ENCODE peak calls at places on chromosomes 16 and 17, in five cellular contexts. One of them, this sample, is unnamed. For H3K4me1, the result is how much of the 10 kb centered on the place peaks cover.

GRCh38 chr16:27243725-27244362 is 24.7 kb downstream of the NSMCE1 start:
- DNase-seq in sigmoid colon: peak
- DNase-seq in RWPE2: no peak
- DNase-seq in CD4-positive, alpha-beta memory T cell: no peak
- DNase-seq in OCI-LY7: no peak
- DNase-seq in this sample: no peak

GRCh38 chr16:9854665-9855064 is 327.6 kb downstream of the GRIN2A start:
- DNase-seq in sigmoid colon: no peak
- DNase-seq in RWPE2: no peak
- DNase-seq in CD4-positive, alpha-beta memory T cell: no peak
- DNase-seq in OCI-LY7: no peak
- DNase-seq in this sample: no peak

GRCh38 chr16:4064950-4065352 is 51.3 kb downstream of the ADCY9 start:
- DNase-seq in sigmoid colon: peak
- DNase-seq in RWPE2: no peak
- DNase-seq in CD4-positive, alpha-beta memory T cell: peak
- DNase-seq in OCI-LY7: no peak
- DNase-seq in this sample: no peak

GRCh38 chr17:71978435-71978834 is 142.4 kb upstream of the SOX9 start:
- DNase-seq in sigmoid colon: no peak
- DNase-seq in RWPE2: no peak
- DNase-seq in CD4-positive, alpha-beta memory T cell: no peak
- DNase-seq in OCI-LY7: no peak
- DNase-seq in this sample: no peak

GRCh38 chr16:72202014-72202413 is 30.1 kb upstream of the PMFBP1 start:
- DNase-seq in sigmoid colon: no peak
- DNase-seq in RWPE2: no peak
- DNase-seq in CD4-positive, alpha-beta memory T cell: no peak
- DNase-seq in OCI-LY7: no peak
- DNase-seq in this sample: no peak

GRCh38 chr16:79294568-79294967 is 306.0 kb downstream of the MAF start:
- DNase-seq in sigmoid colon: no peak
- DNase-seq in RWPE2: no peak
- DNase-seq in CD4-positive, alpha-beta memory T cell: no peak
- DNase-seq in OCI-LY7: no peak
- DNase-seq in this sample: no peak

GRCh38 chr16:30567160-30567990 is 4.1 kb downstream of the ZNF688 start:
- DNase-seq in sigmoid colon: no peak
- DNase-seq in RWPE2: no peak
- DNase-seq in CD4-positive, alpha-beta memory T cell: peak
- DNase-seq in OCI-LY7: no peak
- DNase-seq in this sample: no peak

GRCh38 chr17:64950871-64951270 is 31.6 kb upstream of the LRRC37A3 start:
- DNase-seq in sigmoid colon: no peak
- DNase-seq in RWPE2: no peak
- DNase-seq in CD4-positive, alpha-beta memory T cell: no peak
- DNase-seq in OCI-LY7: no peak
- DNase-seq in this sample: no peak

GRCh38 chr16:23608194-23608593 is 12.1 kb upstream of the NDUFAB1 start:
- DNase-seq in sigmoid colon: no peak
- DNase-seq in RWPE2: no peak
- DNase-seq in CD4-positive, alpha-beta memory T cell: no peak
- DNase-seq in OCI-LY7: no peak
- DNase-seq in this sample: no peak

GRCh38 chr16:66070140-66070887 is 296.2 kb upstream of the CDH5 start:
- DNase-seq in sigmoid colon: peak
- DNase-seq in RWPE2: no peak
- DNase-seq in CD4-positive, alpha-beta memory T cell: no peak
- DNase-seq in OCI-LY7: no peak
- DNase-seq in this sample: no peak

GRCh38 chr17:14068542-14069250 is 608 bp upstream of the COX10 start:
- DNase-seq in sigmoid colon: no peak
- DNase-seq in RWPE2: no peak
- DNase-seq in CD4-positive, alpha-beta memory T cell: no peak
- DNase-seq in OCI-LY7: peak
- DNase-seq in this sample: no peak

GRCh38 chr16:31561698-31562233 is 34.1 kb downstream of the AHSP start:
- DNase-seq in sigmoid colon: no peak
- DNase-seq in RWPE2: no peak
- DNase-seq in CD4-positive, alpha-beta memory T cell: no peak
- DNase-seq in OCI-LY7: no peak
- DNase-seq in this sample: no peak

GRCh38 chr17:7263071-7263800 is 958 bp upstream of the CLDN7 start:
- DNase-seq in sigmoid colon: no peak
- DNase-seq in RWPE2: no peak
- DNase-seq in CD4-positive, alpha-beta memory T cell: no peak
- DNase-seq in OCI-LY7: no peak
- DNase-seq in this sample: no peak

GRCh38 chr16:13702614-13703013 is 217.3 kb upstream of the ERCC4 start:
- DNase-seq in sigmoid colon: no peak
- DNase-seq in RWPE2: no peak
- DNase-seq in CD4-positive, alpha-beta memory T cell: no peak
- DNase-seq in OCI-LY7: no peak
- DNase-seq in this sample: peak

GRCh38 chr16:50695017-50696000 is 1.9 kb downstream of the NOD2 start:
- DNase-seq in sigmoid colon: no peak
- DNase-seq in RWPE2: no peak
- DNase-seq in CD4-positive, alpha-beta memory T cell: no peak
- DNase-seq in OCI-LY7: no peak
- DNase-seq in this sample: peak

GRCh38 chr17:4901108-4901647 is 1.7 kb downstream of the CHRNE start:
- DNase-seq in sigmoid colon: no peak
- DNase-seq in RWPE2: no peak
- DNase-seq in CD4-positive, alpha-beta memory T cell: no peak
- DNase-seq in OCI-LY7: no peak
- DNase-seq in this sample: no peak

GRCh38 chr17:40417609-40418427 is at the start of gene TOP2A:
- DNase-seq in sigmoid colon: peak
- DNase-seq in RWPE2: peak
- DNase-seq in CD4-positive, alpha-beta memory T cell: peak
- DNase-seq in OCI-LY7: peak
- DNase-seq in this sample: peak

GRCh38 chr17:78263063-78263735 is 31.8 kb downstream of the TMEM235 start:
- DNase-seq in sigmoid colon: no peak
- DNase-seq in RWPE2: peak
- DNase-seq in CD4-positive, alpha-beta memory T cell: no peak
- DNase-seq in OCI-LY7: no peak
- DNase-seq in this sample: no peak

GRCh38 chr17:62630365-62631085 is 3.1 kb downstream of the MRC2 start:
- DNase-seq in sigmoid colon: peak
- DNase-seq in RWPE2: no peak
- DNase-seq in CD4-positive, alpha-beta memory T cell: no peak
- DNase-seq in OCI-LY7: no peak
- DNase-seq in this sample: no peak

GRCh38 chr17:62628845-62629555 is 1.5 kb downstream of the MRC2 start:
- DNase-seq in sigmoid colon: no peak
- DNase-seq in RWPE2: no peak
- DNase-seq in CD4-positive, alpha-beta memory T cell: no peak
- DNase-seq in OCI-LY7: no peak
- DNase-seq in this sample: peak

GRCh38 chr17:62631086-62631935 is 3.8 kb downstream of the MRC2 start:
- DNase-seq in sigmoid colon: peak
- DNase-seq in RWPE2: no peak
- DNase-seq in CD4-positive, alpha-beta memory T cell: no peak
- DNase-seq in OCI-LY7: no peak
- DNase-seq in this sample: no peak

GRCh38 chr17:62627904-62628603 is 584 bp downstream of the MRC2 start:
- DNase-seq in sigmoid colon: peak
- DNase-seq in RWPE2: no peak
- DNase-seq in CD4-positive, alpha-beta memory T cell: no peak
- DNase-seq in OCI-LY7: no peak
- DNase-seq in this sample: peak

GRCh38 chr17:62629556-62630364 is 2.3 kb downstream of the MRC2 start:
- DNase-seq in sigmoid colon: peak
- DNase-seq in RWPE2: no peak
- DNase-seq in CD4-positive, alpha-beta memory T cell: no peak
- DNase-seq in OCI-LY7: no peak
- DNase-seq in this sample: no peak
- H3K4me3 ChIP-seq in sigmoid colon: peak
- H3K4me3 ChIP-seq in RWPE2: no peak
- H3K4me3 ChIP-seq in CD4-positive, alpha-beta memory T cell: no peak
- H3K4me3 ChIP-seq in OCI-LY7: no peak
- H3K4me3 ChIP-seq in this sample: peak

DNA sequence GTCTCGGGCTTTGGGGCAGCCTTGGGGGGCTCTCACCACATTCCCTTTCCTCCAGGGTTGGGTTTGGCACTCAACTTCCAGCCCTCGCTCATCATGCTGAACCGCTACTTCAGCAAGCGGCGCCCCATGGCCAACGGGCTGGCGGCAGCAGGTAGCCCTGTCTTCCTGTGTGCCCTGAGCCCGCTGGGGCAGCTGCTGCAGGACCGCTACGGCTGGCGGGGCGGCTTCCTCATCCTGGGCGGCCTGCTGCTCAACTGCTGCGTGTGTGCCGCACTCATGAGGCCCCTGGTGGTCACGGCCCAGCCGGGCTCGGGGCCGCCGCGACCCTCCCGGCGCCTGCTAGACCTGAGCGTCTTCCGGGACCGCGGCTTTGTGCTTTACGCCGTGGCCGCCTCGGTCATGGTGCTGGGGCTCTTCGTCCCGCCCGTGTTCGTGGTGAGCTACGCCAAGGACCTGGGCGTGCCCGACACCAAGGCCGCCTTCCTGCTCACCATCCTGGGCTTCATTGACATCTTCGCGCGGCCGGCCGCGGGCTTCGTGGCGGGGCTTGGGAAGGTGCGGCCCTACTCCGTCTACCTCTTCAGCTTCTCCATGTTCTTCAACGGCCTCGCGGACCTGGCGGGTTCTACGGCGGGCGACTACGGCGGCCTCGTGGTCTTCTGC is 8.4 kb downstream of the SLC16A3 start:
- DNase-seq in sigmoid colon: peak
- DNase-seq in RWPE2: no peak
- DNase-seq in CD4-positive, alpha-beta memory T cell: no peak
- DNase-seq in OCI-LY7: no peak
- DNase-seq in this sample: peak
- H3K4me1 ChIP-seq in sigmoid colon: under half
- H3K4me1 ChIP-seq in RWPE2: half or more
- H3K4me1 ChIP-seq in CD4-positive, alpha-beta memory T cell: half or more
- H3K4me1 ChIP-seq in OCI-LY7: under half
- H3K4me1 ChIP-seq in this sample: half or more

GRCh38 chr17:35568561-35568960 is 7.9 kb upstream of the SLFN14 start:
- DNase-seq in sigmoid colon: no peak
- DNase-seq in RWPE2: no peak
- DNase-seq in CD4-positive, alpha-beta memory T cell: peak
- DNase-seq in OCI-LY7: no peak
- DNase-seq in this sample: no peak
- H3K4me3 ChIP-seq in sigmoid colon: peak
- H3K4me3 ChIP-seq in RWPE2: peak
- H3K4me3 ChIP-seq in CD4-positive, alpha-beta memory T cell: peak
- H3K4me3 ChIP-seq in OCI-LY7: peak
- H3K4me3 ChIP-seq in this sample: peak

GRCh38 chr16:58030136-58030840 is 4.7 kb downstream of the MMP15 start:
- DNase-seq in sigmoid colon: no peak
- DNase-seq in RWPE2: no peak
- DNase-seq in CD4-positive, alpha-beta memory T cell: no peak
- DNase-seq in OCI-LY7: no peak
- DNase-seq in this sample: no peak
- H3K4me1 ChIP-seq in sigmoid colon: under half
- H3K4me1 ChIP-seq in RWPE2: under half
- H3K4me1 ChIP-seq in CD4-positive, alpha-beta memory T cell: under half
- H3K4me1 ChIP-seq in OCI-LY7: under half
- H3K4me1 ChIP-seq in this sample: under half

GRCh38 chr17:76264425-76264754 is 758 bp upstream of the UBALD2 start:
- DNase-seq in sigmoid colon: no peak
- DNase-seq in RWPE2: no peak
- DNase-seq in CD4-positive, alpha-beta memory T cell: no peak
- DNase-seq in OCI-LY7: no peak
- DNase-seq in this sample: no peak
- H3K4me3 ChIP-seq in sigmoid colon: no peak
- H3K4me3 ChIP-seq in RWPE2: no peak
- H3K4me3 ChIP-seq in CD4-positive, alpha-beta memory T cell: peak
- H3K4me3 ChIP-seq in OCI-LY7: peak
- H3K4me3 ChIP-seq in this sample: peak

DNA sequence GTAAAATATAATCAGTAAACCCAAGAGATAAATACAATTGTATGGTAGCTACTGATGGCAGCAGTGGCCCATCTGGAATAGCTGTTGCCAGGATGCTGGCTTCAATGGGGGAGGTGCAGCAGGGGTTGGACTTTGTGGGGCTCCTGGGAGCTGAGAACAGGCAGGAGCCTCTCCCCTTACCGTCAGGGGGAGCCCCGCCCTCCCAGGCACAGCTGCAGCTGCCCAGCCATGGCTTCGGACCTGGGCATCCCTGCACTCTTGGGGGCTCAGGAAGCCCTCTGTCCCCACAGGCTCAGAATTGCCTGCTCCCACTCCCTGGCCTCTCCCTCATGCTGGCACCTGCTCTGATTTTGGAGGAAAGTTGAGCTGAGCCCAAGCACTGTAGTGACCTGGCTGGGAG is 741.1 kb downstream of the CDH11 start:
- DNase-seq in sigmoid colon: no peak
- DNase-seq in RWPE2: no peak
- DNase-seq in CD4-positive, alpha-beta memory T cell: no peak
- DNase-seq in OCI-LY7: no peak
- DNase-seq in this sample: no peak
- H3K4me1 ChIP-seq in sigmoid colon: under half
- H3K4me1 ChIP-seq in RWPE2: under half
- H3K4me1 ChIP-seq in CD4-positive, alpha-beta memory T cell: under half
- H3K4me1 ChIP-seq in OCI-LY7: under half
- H3K4me1 ChIP-seq in this sample: under half

GRCh38 chr16:87249425-87249824 is 67.8 kb downstream of the C16orf95 start:
- DNase-seq in sigmoid colon: no peak
- DNase-seq in RWPE2: no peak
- DNase-seq in CD4-positive, alpha-beta memory T cell: no peak
- DNase-seq in OCI-LY7: no peak
- DNase-seq in this sample: no peak
- H3K4me3 ChIP-seq in sigmoid colon: no peak
- H3K4me3 ChIP-seq in RWPE2: no peak
- H3K4me3 ChIP-seq in CD4-positive, alpha-beta memory T cell: no peak
- H3K4me3 ChIP-seq in OCI-LY7: no peak
- H3K4me3 ChIP-seq in this sample: no peak

DNA sequence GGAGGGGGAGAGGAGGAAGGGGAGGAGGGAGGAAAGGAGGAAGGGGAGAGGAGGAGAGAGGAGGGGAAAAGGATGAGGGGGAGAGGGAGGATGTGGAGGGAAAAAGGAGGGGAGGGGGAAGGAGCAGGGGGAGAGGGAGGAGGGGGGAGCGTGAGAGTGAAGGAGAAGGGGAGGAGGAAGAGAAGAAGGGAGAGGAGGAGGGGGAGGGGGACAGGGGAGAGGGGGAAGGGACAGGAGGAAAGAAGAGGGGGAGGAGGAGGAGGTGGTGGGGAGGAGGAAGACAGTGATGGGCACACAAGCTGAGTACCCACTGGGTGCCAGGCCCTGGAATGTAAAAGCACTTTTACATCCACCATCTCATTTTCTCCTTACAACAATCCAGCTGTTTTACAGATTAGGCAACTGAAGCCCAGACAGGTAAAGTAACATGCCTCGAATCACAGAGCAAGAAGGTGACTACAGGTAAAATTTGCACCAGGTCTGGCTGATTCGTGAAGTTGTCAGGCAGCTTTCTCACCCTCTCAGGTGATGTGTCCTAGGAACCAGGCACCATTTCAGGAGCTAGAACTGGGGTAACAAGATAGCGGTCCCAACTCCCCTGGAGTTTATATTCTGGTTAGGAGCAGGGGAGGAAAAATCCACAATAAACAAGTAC is 10.0 kb upstream of the LITAF start:
- DNase-seq in sigmoid colon: no peak
- DNase-seq in RWPE2: no peak
- DNase-seq in CD4-positive, alpha-beta memory T cell: no peak
- DNase-seq in OCI-LY7: no peak
- DNase-seq in this sample: no peak
- H3K4me1 ChIP-seq in sigmoid colon: under half
- H3K4me1 ChIP-seq in RWPE2: under half
- H3K4me1 ChIP-seq in CD4-positive, alpha-beta memory T cell: under half
- H3K4me1 ChIP-seq in OCI-LY7: under half
- H3K4me1 ChIP-seq in this sample: under half

This sample was measured in tibial artery.